ENCODE peak calls at places on chromosomes 12 and 14, in five cellular contexts. V is fibroblast of pulmonary artery, H is amygdala, P is NCI-H1092 treated with DMSO at 0.1 percent for 48 hours, I is transverse colon. A is an unnamed sample.

GRCh38 chr12:129571901-129572494 is 331.8 kb downstream of the TMEM132D start:
- DNase-seq in V (no peak), H (no peak), P (no peak), I (no peak), A (no peak)

GRCh38 chr12:118922405-118922804 is 58.9 kb upstream of the SRRM4 start:
- DNase-seq in V (no peak), H (no peak), P (no peak), I (no peak), A (no peak)

GRCh38 chr12:132477009-132477702 is 12.8 kb upstream of the FBRSL1 start:
- DNase-seq in V (no peak), H (no peak), P (no peak), I (no peak), A (no peak)

GRCh38 chr14:73633517-73634332 is 11.1 kb upstream of the DNAL1 start:
- DNase-seq in V (peak; percentile 81), H (peak; percentile 36), P (peak; percentile 42), I (peak; percentile 69), A (peak; percentile 29)

GRCh38 chr12:88836156-88836555 is 255.9 kb upstream of the KITLG start:
- DNase-seq in V (peak; percentile 6), H (no peak), P (no peak), I (no peak), A (no peak)

GRCh38 chr12:79266511-79267129 is 402.0 kb downstream of the SYT1 start:
- DNase-seq in V (no peak), H (no peak), P (no peak), I (no peak), A (no peak)

GRCh38 chr12:21526721-21527345 is 737 bp downstream of the SPX start:
- DNase-seq in V (no peak), H (no peak), P (peak; percentile 78), I (no peak), A (no peak)

GRCh38 chr12:122825773-122826724 is 9.2 kb upstream of the HIP1R start:
- DNase-seq in V (peak; percentile 16), H (no peak), P (no peak), I (no peak), A (no peak)

GRCh38 chr12:91276529-91276928 is 93.9 kb upstream of the DCN start:
- DNase-seq in V (no peak), H (no peak), P (no peak), I (no peak), A (no peak)

GRCh38 chr14:69285661-69286255 is 25.8 kb downstream of the GALNT16 start:
- DNase-seq in V (no peak), H (no peak), P (no peak), I (no peak), A (no peak)

A was measured in DMS153.